ENCODE peak calls at places on chromosomes 6 and 20, in eight cellular contexts. L is CD8-positive, alpha-beta memory T cell; V is Ammon's horn; T is heart left ventricle; E is RPMI7951; N is ELR; X is activated T-cell treated with anti-CD3 and anti-CD28 coated beads, Interleukin-2, amount 50 U/mL, for 4 hours; Z is activated naive CD8-positive, alpha-beta T cell treated with anti-CD3 and anti-CD28 coated beads, Interleukin-2, amount 50 U/mL, for 24 hours. M is an unnamed sample.

GRCh38 chr6:35960192-35960591 is 39.3 kb upstream of the SRPK1 start:
- DNase-seq in E (no peak), L (no peak), V (no peak), X (no peak), T (no peak), Z (no peak), N (peak), M (no peak)

GRCh38 chr6:63525186-63525878 is 46.9 kb upstream of the LOC128125822 start:
- DNase-seq in E (no peak), X (no peak), T (no peak), Z (no peak), V (no peak), N (no peak), L (no peak), M (no peak)

GRCh38 chr6:111683749-111684267 is 78.1 kb upstream of the TRAF3IP2 start:
- DNase-seq in V (no peak), T (no peak), X (no peak), Z (no peak), N (no peak), E (no peak), L (peak), M (peak)

GRCh38 chr6:160426146-160426545 is 78.0 kb downstream of the SLC22A3 start:
- DNase-seq in T (no peak), E (peak), Z (no peak), X (no peak), V (no peak), N (no peak), L (no peak), M (no peak)

GRCh38 chr6:5672581-5673011 is 334.1 kb downstream of the NRN1 start:
- DNase-seq in Z (no peak), X (no peak), E (peak), V (no peak), N (peak), L (no peak), T (no peak), M (no peak)

GRCh38 chr6:102813489-102814275 is 1420.2 kb downstream of the GRIK2 start:
- DNase-seq in V (no peak), N (no peak), X (no peak), Z (no peak), E (no peak), L (no peak), T (no peak), M (no peak)

GRCh38 chr20:1301031-1301529 is 27.9 kb downstream of the SDCBP2 start:
- DNase-seq in E (peak), Z (peak), N (peak), X (peak), T (peak), L (peak), V (no peak), M (no peak)

GRCh38 chr20:63843778-63844177 is 12.7 kb upstream of the ZBTB46 start:
- DNase-seq in N (no peak), Z (no peak), X (no peak), E (no peak), V (no peak), T (no peak), L (no peak), M (no peak)

GRCh38 chr20:41293269-41294037 is 24.1 kb downstream of the ZHX3 start:
- DNase-seq in Z (no peak), N (peak), X (no peak), V (no peak), T (no peak), E (no peak), L (no peak), M (no peak)

GRCh38 chr6:31048090-31048489 is 37.8 kb downstream of the MUC22 start:
- DNase-seq in Z (no peak), V (no peak), T (no peak), L (no peak), N (no peak), X (no peak), E (no peak), M (no peak)

GRCh38 chr20:33419140-33419974 is 18.0 kb upstream of the CDK5RAP1 start:
- DNase-seq in E (peak), L (no peak), V (no peak), X (no peak), N (no peak), T (peak), Z (no peak), M (peak)

GRCh38 chr6:131510094-131510493 is 62.9 kb upstream of the ARG1 start:
- DNase-seq in V (peak), N (no peak), T (no peak), E (no peak), X (no peak), L (no peak), Z (no peak), M (no peak)

GRCh38 chr6:156378853-156379252 is 398.3 kb upstream of the ARID1B start:
- DNase-seq in V (no peak), X (no peak), E (peak), T (no peak), N (no peak), L (no peak), Z (no peak), M (no peak)

GRCh38 chr20:29410805-29411457 is 1846.5 kb upstream of the DEFB115 start:
- DNase-seq in N (no peak), E (no peak), T (no peak), X (no peak), Z (no peak), L (no peak), V (no peak), M (peak)

GRCh38 chr20:43243672-43244269 is 54.1 kb upstream of the PTPRT start:
- DNase-seq in N (peak), V (peak), E (peak), X (no peak), T (no peak), L (no peak), Z (no peak), M (peak)

GRCh38 chr6:126388235-126388634 is 48.3 kb downstream of the CENPW start:
- DNase-seq in X (no peak), L (no peak), Z (no peak), N (no peak), V (no peak), T (no peak), E (peak), M (no peak)

GRCh38 chr6:40599580-40599979 is 12.4 kb upstream of the LRFN2 start:
- DNase-seq in T (no peak), L (no peak), N (no peak), E (no peak), V (no peak), X (no peak), Z (no peak), M (no peak)

GRCh38 chr6:90289902-90290301 is 6.7 kb downstream of the BACH2 start:
- DNase-seq in T (no peak), L (no peak), Z (no peak), E (no peak), V (no peak), N (no peak), X (no peak), M (no peak)

GRCh38 chr6:3748208-3748701 is 3.3 kb downstream of the PXDC1 start:
- DNase-seq in E (peak), X (peak), L (no peak), T (peak), N (peak), Z (peak), V (peak), M (peak)

GRCh38 chr6:120965814-120966213 is 368.5 kb downstream of the TBC1D32 start:
- DNase-seq in V (no peak), X (no peak), E (peak), N (peak), L (no peak), Z (no peak), T (no peak), M (no peak)

GRCh38 chr20:57620274-57620990 is at the start of gene ZBP1:
- DNase-seq in T (no peak), V (no peak), N (no peak), E (no peak), Z (peak), X (peak), L (peak), M (no peak)

GRCh38 chr6:135814043-135814442 is 37.5 kb upstream of the PDE7B start:
- DNase-seq in N (no peak), Z (no peak), V (no peak), E (no peak), T (no peak), L (no peak), X (no peak), M (no peak)

GRCh38 chr20:18477218-18477617 is 10.0 kb downstream of the POLR3F start:
- DNase-seq in E (no peak), N (no peak), Z (no peak), V (no peak), L (no peak), T (no peak), X (no peak), M (no peak)

GRCh38 chr20:32447136-32448027 is 89.3 kb downstream of the ASXL1 start:
- DNase-seq in V (no peak), N (no peak), T (peak), X (no peak), Z (no peak), L (no peak), E (no peak), M (no peak)

GRCh38 chr20:48294196-48294595 is 508.9 kb upstream of the SULF2 start:
- DNase-seq in V (no peak), T (no peak), E (peak), X (no peak), L (no peak), Z (no peak), N (peak), M (no peak)

GRCh38 chr6:170265655-170266054 is 25.2 kb downstream of the DLL1 start:
- DNase-seq in T (peak), E (no peak), X (no peak), Z (no peak), L (no peak), V (peak), N (no peak), M (peak)

GRCh38 chr6:166446567-166447065 is 63.9 kb upstream of the MPC1 start:
- DNase-seq in T (no peak), V (no peak), N (no peak), E (no peak), L (no peak), X (no peak), Z (no peak), M (no peak)

GRCh38 chr6:126143650-126144260 is 157.4 kb downstream of the TRMT11 start:
- DNase-seq in Z (no peak), L (no peak), N (no peak), E (no peak), X (no peak), T (no peak), V (peak), M (no peak)

GRCh38 chr6:52517502-52518278 is 59.2 kb downstream of the TRAM2 start:
- DNase-seq in Z (peak), V (peak), N (peak), E (peak), T (peak), X (no peak), L (no peak), M (peak)

GRCh38 chr20:62408055-62408454 is 970 bp upstream of the CABLES2 start:
- DNase-seq in Z (no peak), T (no peak), E (no peak), N (no peak), X (no peak), L (no peak), V (no peak), M (no peak)

GRCh38 chr20:57392512-57393271 is 1.5 kb downstream of the RBM38 start:
- DNase-seq in T (peak), N (no peak), E (no peak), V (peak), L (peak), X (peak), Z (peak), M (peak)